ENCODE peak calls at places on chromosome 21, in five cellular contexts. One of them, this sample, is unnamed.

GRCh38 chr21:45126085-45126687 is 51.8 kb downstream of the ADARB1 start:
- DNase-seq in left lung: no peak
- DNase-seq in CD4-positive, alpha-beta T cell: no peak
- DNase-seq in body of pancreas: no peak
- DNase-seq in H9: no peak
- DNase-seq in this sample: no peak

GRCh38 chr21:33023574-33024277 is 2.0 kb upstream of the OLIG2 start:
- DNase-seq in left lung: no peak
- DNase-seq in CD4-positive, alpha-beta T cell: no peak
- DNase-seq in H9: peak
- DNase-seq in body of pancreas: no peak
- DNase-seq in this sample: no peak

GRCh38 chr21:45248893-45249381 is 38.8 kb downstream of the POFUT2 start:
- DNase-seq in body of pancreas: no peak
- DNase-seq in CD4-positive, alpha-beta T cell: no peak
- DNase-seq in H9: peak
- DNase-seq in left lung: no peak
- DNase-seq in this sample: no peak

GRCh38 chr21:17693801-17694200 is 81.1 kb upstream of the BTG3 start:
- DNase-seq in H9: no peak
- DNase-seq in body of pancreas: no peak
- DNase-seq in CD4-positive, alpha-beta T cell: no peak
- DNase-seq in left lung: no peak
- DNase-seq in this sample: no peak

GRCh38 chr21:17238468-17238867 is 274.4 kb upstream of the CXADR start:
- DNase-seq in H9: no peak
- DNase-seq in CD4-positive, alpha-beta T cell: no peak
- DNase-seq in left lung: no peak
- DNase-seq in body of pancreas: no peak
- DNase-seq in this sample: no peak

GRCh38 chr21:45308211-45309068 is 20.7 kb upstream of the POFUT2 start:
- DNase-seq in CD4-positive, alpha-beta T cell: no peak
- DNase-seq in left lung: peak
- DNase-seq in body of pancreas: peak
- DNase-seq in H9: no peak
- DNase-seq in this sample: no peak

GRCh38 chr21:41366522-41367151 is 4.8 kb downstream of the MX2 start:
- DNase-seq in CD4-positive, alpha-beta T cell: no peak
- DNase-seq in H9: no peak
- DNase-seq in left lung: peak
- DNase-seq in body of pancreas: peak
- DNase-seq in this sample: no peak

GRCh38 chr21:44710294-44710665 is 1.1 kb downstream of the TSPEAR start:
- DNase-seq in left lung: no peak
- DNase-seq in CD4-positive, alpha-beta T cell: no peak
- DNase-seq in H9: peak
- DNase-seq in body of pancreas: no peak
- DNase-seq in this sample: no peak

GRCh38 chr21:39003982-39004775 is 179.1 kb downstream of the PSMG1 start:
- DNase-seq in H9: no peak
- DNase-seq in body of pancreas: no peak
- DNase-seq in left lung: peak
- DNase-seq in CD4-positive, alpha-beta T cell: no peak
- DNase-seq in this sample: no peak

GRCh38 chr21:31337991-31338891 is 5.8 kb downstream of the TIAM1 start:
- DNase-seq in left lung: no peak
- DNase-seq in H9: no peak
- DNase-seq in body of pancreas: no peak
- DNase-seq in CD4-positive, alpha-beta T cell: no peak
- DNase-seq in this sample: no peak

GRCh38 chr21:39173999-39174398 is 9.3 kb downstream of the PSMG1 start:
- DNase-seq in H9: no peak
- DNase-seq in CD4-positive, alpha-beta T cell: no peak
- DNase-seq in left lung: no peak
- DNase-seq in body of pancreas: no peak
- DNase-seq in this sample: no peak

GRCh38 chr21:31772674-31773555 is 41.0 kb upstream of the SCAF4 start:
- DNase-seq in left lung: no peak
- DNase-seq in body of pancreas: no peak
- DNase-seq in H9: no peak
- DNase-seq in CD4-positive, alpha-beta T cell: no peak
- DNase-seq in this sample: no peak

GRCh38 chr21:17640821-17641220 is 28.1 kb upstream of the BTG3 start:
- DNase-seq in CD4-positive, alpha-beta T cell: no peak
- DNase-seq in H9: no peak
- DNase-seq in body of pancreas: no peak
- DNase-seq in left lung: no peak
- DNase-seq in this sample: no peak

GRCh38 chr21:44779417-44780139 is 22.0 kb downstream of the UBE2G2 start:
- DNase-seq in left lung: no peak
- DNase-seq in CD4-positive, alpha-beta T cell: no peak
- DNase-seq in H9: no peak
- DNase-seq in body of pancreas: no peak
- DNase-seq in this sample: no peak

GRCh38 chr21:23801292-23801691 is 1806.0 kb downstream of the MRPL39 start:
- DNase-seq in H9: no peak
- DNase-seq in body of pancreas: no peak
- DNase-seq in CD4-positive, alpha-beta T cell: no peak
- DNase-seq in left lung: no peak
- DNase-seq in this sample: no peak

GRCh38 chr21:33325222-33326067 is 675 bp downstream of the IFNAR1 start:
- DNase-seq in CD4-positive, alpha-beta T cell: peak
- DNase-seq in H9: no peak
- DNase-seq in body of pancreas: peak
- DNase-seq in left lung: peak
- DNase-seq in this sample: no peak

GRCh38 chr21:25307489-25307888 is 299.8 kb downstream of the MRPL39 start:
- DNase-seq in body of pancreas: no peak
- DNase-seq in left lung: no peak
- DNase-seq in CD4-positive, alpha-beta T cell: no peak
- DNase-seq in H9: no peak
- DNase-seq in this sample: no peak

GRCh38 chr21:40606341-40606740 is 240.6 kb downstream of the DSCAM start:
- DNase-seq in body of pancreas: no peak
- DNase-seq in CD4-positive, alpha-beta T cell: no peak
- DNase-seq in H9: no peak
- DNase-seq in left lung: no peak
- DNase-seq in this sample: no peak

GRCh38 chr21:45078877-45079281 is 4.5 kb downstream of the ADARB1 start:
- DNase-seq in H9: no peak
- DNase-seq in body of pancreas: no peak
- DNase-seq in CD4-positive, alpha-beta T cell: peak
- DNase-seq in left lung: no peak
- DNase-seq in this sample: no peak

GRCh38 chr21:31873696-31874599 is 1.1 kb downstream of the HUNK start:
- DNase-seq in body of pancreas: peak
- DNase-seq in CD4-positive, alpha-beta T cell: peak
- DNase-seq in left lung: peak
- DNase-seq in H9: peak
- DNase-seq in this sample: no peak

GRCh38 chr21:33478858-33479678 is 706 bp downstream of the TMEM50B start:
- DNase-seq in body of pancreas: no peak
- DNase-seq in H9: peak
- DNase-seq in CD4-positive, alpha-beta T cell: peak
- DNase-seq in left lung: peak
- DNase-seq in this sample: no peak

GRCh38 chr21:46599251-46599572 is 5.7 kb downstream of the S100B start:
- DNase-seq in body of pancreas: no peak
- DNase-seq in H9: no peak
- DNase-seq in left lung: no peak
- DNase-seq in CD4-positive, alpha-beta T cell: no peak
- DNase-seq in this sample: no peak

GRCh38 chr21:15062566-15062965 is 2.2 kb downstream of the NRIP1 start:
- DNase-seq in body of pancreas: no peak
- DNase-seq in H9: no peak
- DNase-seq in left lung: no peak
- DNase-seq in CD4-positive, alpha-beta T cell: no peak
- DNase-seq in this sample: no peak

GRCh38 chr21:44695176-44695575 is 1.8 kb upstream of the KRTAP10-12 start:
- DNase-seq in left lung: no peak
- DNase-seq in H9: peak
- DNase-seq in CD4-positive, alpha-beta T cell: no peak
- DNase-seq in body of pancreas: no peak
- DNase-seq in this sample: no peak

GRCh38 chr21:19510057-19510456 is 1106.5 kb upstream of the TMPRSS15 start:
- DNase-seq in body of pancreas: no peak
- DNase-seq in H9: no peak
- DNase-seq in CD4-positive, alpha-beta T cell: no peak
- DNase-seq in left lung: no peak
- DNase-seq in this sample: no peak

GRCh38 chr21:45973475-45974072 is 8.0 kb upstream of the COL6A1 start:
- DNase-seq in CD4-positive, alpha-beta T cell: peak
- DNase-seq in body of pancreas: peak
- DNase-seq in H9: peak
- DNase-seq in left lung: no peak
- DNase-seq in this sample: no peak

GRCh38 chr21:41316641-41317392 is at the start of gene FAM3B:
- DNase-seq in CD4-positive, alpha-beta T cell: no peak
- DNase-seq in left lung: peak
- DNase-seq in body of pancreas: peak
- DNase-seq in H9: peak
- DNase-seq in this sample: no peak

GRCh38 chr21:22278366-22278765 is 1280.2 kb downstream of the NCAM2 start:
- DNase-seq in H9: no peak
- DNase-seq in body of pancreas: no peak
- DNase-seq in left lung: no peak
- DNase-seq in CD4-positive, alpha-beta T cell: no peak
- DNase-seq in this sample: no peak

GRCh38 chr21:40466893-40467483 is 380.0 kb downstream of the DSCAM start:
- DNase-seq in H9: no peak
- DNase-seq in body of pancreas: no peak
- DNase-seq in CD4-positive, alpha-beta T cell: no peak
- DNase-seq in left lung: no peak
- DNase-seq in this sample: no peak

GRCh38 chr21:45285266-45285931 is 2.3 kb downstream of the POFUT2 start:
- DNase-seq in CD4-positive, alpha-beta T cell: no peak
- DNase-seq in H9: peak
- DNase-seq in left lung: peak
- DNase-seq in body of pancreas: peak
- DNase-seq in this sample: no peak

DNA sequence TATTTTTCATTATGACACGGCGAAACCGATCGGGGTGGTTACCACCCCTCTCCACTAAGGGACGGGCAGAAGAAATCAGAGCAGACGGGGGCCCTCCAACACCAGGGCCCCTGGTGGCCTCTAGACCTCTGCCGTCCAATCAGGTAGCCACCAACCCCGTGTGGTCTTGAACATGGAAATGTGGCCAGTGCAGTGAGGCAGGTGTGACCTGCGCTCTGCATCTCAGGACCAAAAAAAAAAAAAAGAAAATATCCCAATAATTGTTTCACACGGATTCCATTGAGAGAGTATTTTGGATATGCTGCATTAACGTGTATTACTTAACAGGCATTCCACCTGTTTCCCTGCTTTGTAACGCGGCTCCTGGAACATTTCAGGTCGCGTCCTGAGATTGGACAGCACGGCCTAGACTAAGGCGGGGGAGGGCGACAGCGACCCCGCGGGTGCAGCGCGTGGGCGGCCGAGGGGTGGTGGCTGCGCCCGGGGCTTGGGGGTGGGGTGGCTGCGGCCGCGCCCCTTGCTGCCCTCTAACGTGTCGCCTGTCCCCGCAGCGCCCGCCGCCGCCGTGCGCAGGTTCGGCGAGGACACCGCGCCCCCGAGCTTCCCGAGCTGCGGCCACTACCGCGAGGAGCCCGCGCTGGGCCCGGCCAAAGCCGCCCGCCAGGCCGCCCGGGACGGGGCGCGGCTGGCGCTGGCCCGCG is 48.3 kb downstream of the SIM2 start:
- DNase-seq in CD4-positive, alpha-beta T cell: no peak
- DNase-seq in left lung: no peak
- DNase-seq in body of pancreas: no peak
- DNase-seq in H9: peak
- DNase-seq in this sample: no peak
- H3K27ac ChIP-seq in CD4-positive, alpha-beta T cell: no peak
- H3K27ac ChIP-seq in left lung: no peak
- H3K27ac ChIP-seq in body of pancreas: no peak
- H3K27ac ChIP-seq in H9: no peak
- H3K27ac ChIP-seq in this sample: no peak

DNA sequence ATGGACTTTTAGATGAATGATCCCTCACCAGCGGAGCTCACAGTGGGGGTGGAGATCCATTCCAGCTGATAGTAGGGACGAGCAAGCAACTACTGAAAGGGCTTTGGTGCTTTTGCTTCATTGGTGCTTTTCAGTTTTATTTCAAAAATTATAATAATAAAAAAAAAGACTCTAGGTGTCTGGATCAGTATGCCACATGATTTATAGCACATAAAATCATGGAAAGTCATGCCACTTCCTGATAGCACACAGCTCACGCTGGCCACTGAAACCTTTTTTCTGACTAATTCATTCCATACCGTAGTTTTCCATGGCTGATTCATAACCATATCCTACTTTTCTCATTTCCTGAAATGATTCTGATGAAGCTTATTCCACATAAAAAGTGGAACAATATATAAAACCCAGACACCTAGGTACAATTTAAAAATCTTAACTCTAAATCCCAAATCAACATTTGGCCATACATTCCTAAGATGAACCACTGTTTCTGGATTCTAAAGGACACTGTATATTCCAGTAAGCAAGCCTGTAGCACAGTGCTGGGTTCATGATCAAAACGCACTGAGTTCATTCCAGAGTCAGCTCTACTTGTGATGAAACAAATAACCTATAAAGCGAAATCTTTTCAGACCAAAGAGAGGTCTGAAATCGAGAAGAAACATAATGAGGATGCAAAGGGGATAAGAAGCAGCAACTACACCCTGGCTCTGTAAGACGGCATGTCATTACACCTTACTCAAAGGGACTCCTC is 41.4 kb upstream of the KCNE1 start:
- DNase-seq in body of pancreas: no peak
- DNase-seq in H9: no peak
- DNase-seq in left lung: no peak
- DNase-seq in CD4-positive, alpha-beta T cell: no peak
- DNase-seq in this sample: no peak
- H3K27ac ChIP-seq in body of pancreas: peak
- H3K27ac ChIP-seq in H9: no peak
- H3K27ac ChIP-seq in left lung: peak
- H3K27ac ChIP-seq in CD4-positive, alpha-beta T cell: no peak
- H3K27ac ChIP-seq in this sample: no peak

GRCh38 chr21:43334214-43334958 is 92.5 kb downstream of the SIK1 start:
- DNase-seq in CD4-positive, alpha-beta T cell: no peak
- DNase-seq in body of pancreas: no peak
- DNase-seq in H9: no peak
- DNase-seq in left lung: no peak
- DNase-seq in this sample: no peak
- H3K27ac ChIP-seq in CD4-positive, alpha-beta T cell: no peak
- H3K27ac ChIP-seq in body of pancreas: peak
- H3K27ac ChIP-seq in H9: no peak
- H3K27ac ChIP-seq in left lung: peak
- H3K27ac ChIP-seq in this sample: no peak

DNA sequence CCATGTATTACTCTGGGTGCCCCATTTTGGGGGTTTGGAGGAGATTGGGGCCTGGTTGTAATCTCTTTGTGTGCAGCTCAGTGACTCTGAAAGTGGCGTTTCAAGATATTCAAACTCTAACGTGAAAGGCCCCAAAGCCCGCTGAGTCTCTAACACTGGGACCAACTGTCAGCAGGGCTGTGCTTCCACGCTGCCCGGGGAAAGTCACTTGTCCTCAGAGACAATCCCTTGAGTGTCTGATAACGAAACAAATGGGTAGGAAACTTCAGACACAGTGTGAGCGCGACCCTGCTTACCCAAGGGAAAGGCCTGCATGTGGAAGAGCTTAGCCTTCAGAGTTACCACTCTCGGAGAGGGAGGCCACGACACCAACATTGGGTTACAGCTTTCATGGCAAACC is 832 bp downstream of the UBASH3A start:
- DNase-seq in left lung: no peak
- DNase-seq in CD4-positive, alpha-beta T cell: no peak
- DNase-seq in H9: no peak
- DNase-seq in body of pancreas: no peak
- DNase-seq in this sample: no peak
- H3K27ac ChIP-seq in left lung: no peak
- H3K27ac ChIP-seq in CD4-positive, alpha-beta T cell: peak
- H3K27ac ChIP-seq in H9: no peak
- H3K27ac ChIP-seq in body of pancreas: no peak
- H3K27ac ChIP-seq in this sample: no peak

This sample was measured in iPS DF 6.9.